ENCODE peak calls at places on chromosomes 6 and 20, in eight cellular contexts. G, W, U, Y, B, J, T and P are unnamed samples.

GRCh38 chr6:158849899-158850806 is 31.0 kb upstream of the EZR start:
- DNase-seq in T (peak; percentile 80), W (no peak), B (peak; percentile 85), G (peak; percentile 82), J (no peak), Y (peak; percentile 95), U (no peak), P (peak; percentile 65)

GRCh38 chr6:22152871-22153270 is 144.0 kb downstream of the PRL start:
- DNase-seq in J (no peak), T (no peak), G (no peak), W (no peak), B (peak; percentile 86), Y (no peak), U (no peak), P (no peak)

GRCh38 chr6:31763617-31763940 is 1.1 kb downstream of the SAPCD1 start:
- DNase-seq in U (no peak), J (no peak), Y (peak; percentile 33), T (peak; percentile 56), B (no peak), G (peak; percentile 92), W (no peak), P (no peak)

GRCh38 chr6:11043552-11043960 is 549 bp downstream of the ELOVL2 start:
- DNase-seq in G (no peak), J (no peak), U (no peak), Y (no peak), W (peak; percentile 73), T (no peak), B (no peak), P (no peak)

GRCh38 chr6:146871613-146872465 is 273.1 kb downstream of the ADGB start:
- DNase-seq in B (peak; percentile 58), U (no peak), T (peak; percentile 32), Y (peak; percentile 89), W (no peak), G (no peak), J (no peak), P (no peak)

GRCh38 chr6:42819803-42820508 is 38.1 kb downstream of the BICRAL start:
- DNase-seq in B (peak; percentile 23), U (peak; percentile 6), G (no peak), J (no peak), W (no peak), T (no peak), Y (peak; percentile 30), P (no peak)

GRCh38 chr20:54004397-54004940 is 65.9 kb downstream of the BCAS1 start:
- DNase-seq in Y (no peak), G (no peak), U (no peak), B (no peak), T (no peak), W (no peak), J (no peak), P (no peak)

GRCh38 chr6:162377735-162378134 is 349.8 kb downstream of the PRKN start:
- DNase-seq in B (no peak), Y (peak; percentile 77), J (no peak), T (no peak), G (no peak), W (no peak), U (no peak), P (no peak)

GRCh38 chr20:58613061-58613854 is 37.8 kb upstream of the STX16 start:
- DNase-seq in B (no peak), G (no peak), U (no peak), Y (no peak), W (peak; percentile 76), T (no peak), J (peak; percentile 28), P (no peak)

GRCh38 chr6:138956244-138956924 is 31.7 kb downstream of the REPS1 start:
- DNase-seq in G (no peak), Y (no peak), W (no peak), J (no peak), T (no peak), B (no peak), U (no peak), P (no peak)

GRCh38 chr6:139944131-139944530 is 569.7 kb upstream of the CITED2 start:
- DNase-seq in G (no peak), Y (no peak), W (no peak), J (no peak), U (no peak), T (no peak), B (peak; percentile 87), P (no peak)

GRCh38 chr20:24998121-24998520 is 5.6 kb upstream of the APMAP start:
- DNase-seq in W (no peak), T (no peak), B (no peak), U (no peak), Y (no peak), G (no peak), J (no peak), P (no peak)

GRCh38 chr20:18041462-18041861 is 16.3 kb downstream of the OVOL2 start:
- DNase-seq in G (no peak), T (no peak), J (no peak), B (no peak), Y (no peak), W (no peak), U (no peak), P (no peak)

GRCh38 chr6:25882066-25882496 is 8.0 kb upstream of the SLC17A3 start:
- DNase-seq in G (no peak), W (peak; percentile 74), U (no peak), B (no peak), T (no peak), J (peak; percentile 61), Y (no peak), P (peak; percentile 53)

GRCh38 chr20:53900380-53900999 is 169.9 kb downstream of the BCAS1 start:
- DNase-seq in W (no peak), G (peak; percentile 89), B (no peak), Y (peak; percentile 94), J (no peak), U (no peak), T (no peak), P (no peak)

GRCh38 chr6:111208928-111209327 is 121.6 kb downstream of the SLC16A10 start:
- DNase-seq in U (no peak), W (no peak), T (no peak), J (no peak), B (no peak), Y (no peak), G (no peak), P (no peak)

GRCh38 chr6:145960918-145961604 is 3.1 kb downstream of the SHPRH start:
- DNase-seq in W (no peak), Y (peak; percentile 72), G (no peak), U (no peak), B (no peak), J (no peak), T (peak; percentile 12), P (no peak)

GRCh38 chr20:20085812-20086211 is 33.5 kb downstream of the CFAP61 start:
- DNase-seq in B (no peak), U (no peak), G (no peak), Y (peak; percentile 34), W (no peak), J (no peak), T (no peak), P (no peak)

GRCh38 chr20:58160451-58161051 is 67.9 kb downstream of the ANKRD60 start:
- DNase-seq in G (no peak), Y (peak; percentile 43), T (peak; percentile 32), U (no peak), W (peak; percentile 71), B (no peak), J (peak; percentile 29), P (no peak)

GRCh38 chr6:138410972-138411667 is 7.1 kb downstream of the HEBP2 start:
- DNase-seq in J (no peak), U (no peak), W (no peak), G (peak; percentile 47), T (no peak), Y (peak; percentile 85), B (no peak), P (no peak)

GRCh38 chr6:3516094-3516493 is 59.2 kb upstream of the SLC22A23 start:
- DNase-seq in U (no peak), W (no peak), Y (peak; percentile 60), G (no peak), B (no peak), T (no peak), J (no peak), P (no peak)

GRCh38 chr6:141077355-141078333 is 1055.1 kb upstream of the GJE1 start:
- DNase-seq in Y (peak; percentile 26), T (no peak), W (no peak), G (no peak), U (peak; percentile 30), B (peak; percentile 17), J (no peak), P (peak; percentile 22)

GRCh38 chr20:36886859-36887778 is 11.2 kb downstream of the TLDC2 start:
- DNase-seq in T (no peak), W (peak; percentile 95), J (peak; percentile 84), U (peak; percentile 80), B (peak; percentile 66), Y (peak; percentile 81), G (peak; percentile 93), P (peak; percentile 87)

GRCh38 chr6:143999406-143999805 is 8.7 kb downstream of the PLAGL1 start:
- DNase-seq in B (no peak), G (no peak), Y (peak; percentile 88), U (no peak), T (no peak), J (no peak), W (no peak), P (no peak)

GRCh38 chr6:137740967-137741761 is 125.9 kb upstream of the TNFAIP3 start:
- DNase-seq in G (no peak), U (no peak), W (no peak), T (no peak), B (no peak), J (no peak), Y (no peak), P (no peak)

GRCh38 chr20:57795347-57795697 is 85.5 kb upstream of the PMEPA1 start:
- DNase-seq in J (no peak), B (no peak), T (peak; percentile 3), U (no peak), W (peak; percentile 45), G (no peak), Y (peak; percentile 11), P (no peak)